ENCODE peak calls at places on chromosomes 12 and 14, in six cellular contexts. L is mucosa of descending colon, U is IMR-90, E is OCI-LY7, Z is keratinocyte, X is upper lobe of right lung. A is an unnamed sample.

GRCh38 chr12:78210894-78211302 is 380.2 kb downstream of the NAV3 start:
- DNase-seq in L (no peak), U (peak; percentile 81), E (no peak), Z (no peak), X (no peak), A (peak; percentile 57)

GRCh38 chr12:84787253-84787652 is 125.3 kb downstream of the SLC6A15 start:
- DNase-seq in L (no peak), U (no peak), E (no peak), Z (no peak), X (no peak), A (no peak)

GRCh38 chr14:26276757-26277156 is 321.1 kb downstream of the NOVA1 start:
- DNase-seq in L (no peak), U (no peak), E (no peak), Z (no peak), X (no peak), A (no peak)

GRCh38 chr12:109714913-109715244 is 1.3 kb downstream of the FAM222A start:
- DNase-seq in L (no peak), U (no peak), E (no peak), Z (no peak), X (no peak), A (no peak)

GRCh38 chr12:120592121-120593049 is 11.2 kb upstream of the POP5 start:
- DNase-seq in L (no peak), U (no peak), E (no peak), Z (no peak), X (peak; percentile 31), A (no peak)

GRCh38 chr12:48980953-48981756 is 3.0 kb downstream of the WNT1 start:
- DNase-seq in L (peak; percentile 64), U (peak; percentile 29), E (no peak), Z (no peak), X (peak; percentile 76), A (no peak)

GRCh38 chr14:106277503-106277902 is 751.1 kb downstream of the TMEM121 start:
- DNase-seq in L (peak; percentile 41), U (no peak), E (peak; percentile 41), Z (no peak), X (no peak), A (no peak)

GRCh38 chr12:110109037-110109836 is 14.9 kb upstream of the IFT81 start:
- DNase-seq in L (peak; percentile 38), U (peak; percentile 99), E (no peak), Z (no peak), X (peak; percentile 77), A (peak; percentile 94)

GRCh38 chr12:4911316-4911994 is 1.8 kb downstream of the KCNA1 start:
- DNase-seq in L (peak; percentile 31), U (no peak), E (no peak), Z (no peak), X (no peak), A (no peak)

GRCh38 chr12:19131020-19131431 is 1.5 kb downstream of the PLEKHA5 start:
- DNase-seq in L (peak; percentile 32), U (peak; percentile 60), E (no peak), Z (no peak), X (no peak), A (peak; percentile 94)

GRCh38 chr14:24481622-24482324 is 26.3 kb downstream of the CMA1 start:
- DNase-seq in L (peak; percentile 77), U (peak; percentile 8), E (peak; percentile 32), Z (no peak), X (peak; percentile 69), A (peak; percentile 35)

GRCh38 chr14:35932136-35932535 is 106.0 kb downstream of the BRMS1L start:
- DNase-seq in L (no peak), U (no peak), E (no peak), Z (no peak), X (no peak), A (no peak)

GRCh38 chr12:76883151-76883550 is 4.3 kb upstream of the CSRP2 start:
- DNase-seq in L (no peak), U (peak; percentile 84), E (no peak), Z (no peak), X (no peak), A (peak; percentile 64)

GRCh38 chr12:63978519-63978918 is 134.0 kb downstream of the SRGAP1 start:
- DNase-seq in L (no peak), U (peak; percentile 88), E (no peak), Z (peak; percentile 53), X (no peak), A (peak; percentile 97)

GRCh38 chr14:61536661-61537566 is 158.4 kb upstream of the HIF1A start:
- DNase-seq in L (no peak), U (no peak), E (no peak), Z (no peak), X (no peak), A (no peak)

GRCh38 chr12:71873821-71874220 is 34.3 kb downstream of the TBC1D15 start:
- DNase-seq in L (no peak), U (no peak), E (no peak), Z (no peak), X (no peak), A (no peak)

GRCh38 chr12:127257366-127257935 is 1009.5 kb upstream of the TMEM132C start:
- DNase-seq in L (no peak), U (peak; percentile 62), E (no peak), Z (no peak), X (no peak), A (peak; percentile 66)

GRCh38 chr12:106138279-106138645 is 492 bp downstream of the NUAK1 start:
- DNase-seq in L (peak; percentile 40), U (no peak), E (no peak), Z (no peak), X (no peak), A (no peak)
- H3K4me3 ChIP-seq in L (peak overlapping the region; percentile 45), U (peak overlapping the region; percentile 95), E (no peak overlapping the region), Z (peak overlapping the region; percentile 82), X (peak overlapping the region; percentile 66), A (peak overlapping the region; percentile 58)

GRCh38 chr12:121822393-121823100 is 18.7 kb downstream of the SETD1B start:
- DNase-seq in L (no peak), U (no peak), E (no peak), Z (no peak), X (no peak), A (no peak)
- H3K36me3 ChIP-seq in L (peaks cover 16% of the 10 kb centered on the region), U (peaks cover 63% of the 10 kb centered on the region), E (peaks cover 68% of the 10 kb centered on the region), Z (peaks cover 43% of the 10 kb centered on the region), X (peaks cover 91% of the 10 kb centered on the region), A (peaks cover 19% of the 10 kb centered on the region)

DNA sequence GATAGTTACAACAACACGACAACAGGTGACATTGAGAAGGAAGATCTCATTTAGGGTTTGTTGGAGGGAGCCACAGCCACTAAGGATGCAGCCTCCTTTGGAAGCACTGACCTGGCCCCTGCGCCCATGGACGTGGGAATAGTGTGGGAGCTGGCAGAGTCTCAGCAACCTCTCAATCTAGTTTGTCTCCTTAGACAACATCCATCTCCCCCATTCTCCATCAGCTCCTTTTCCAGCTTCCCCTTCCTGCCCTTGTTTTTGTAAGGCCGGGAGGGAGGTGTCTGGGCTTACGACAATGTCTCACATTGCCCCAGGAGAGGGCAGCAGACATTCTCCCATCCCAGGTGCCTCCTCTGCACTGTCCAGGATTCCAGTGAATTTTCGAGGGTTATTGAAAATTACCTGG is 170.2 kb upstream of the PZP start:
- DNase-seq in L (no peak), U (no peak), E (peak; percentile 25), Z (no peak), X (no peak), A (peak; percentile 44)
- TF ChIP-seq CTCF in L (no peak), U (no peak), E (peak; percentile 67), Z (peak; percentile 36), X (no peak), A (peak; percentile 65)

GRCh38 chr14:104989236-104989950 is 3.8 kb downstream of the CLBA1 start:
- DNase-seq in L (no peak), U (no peak), E (no peak), Z (no peak), X (no peak), A (no peak)

GRCh38 chr14:104986487-104987164 is 1.0 kb downstream of the CLBA1 start:
- DNase-seq in L (peak; percentile 37), U (no peak), E (no peak), Z (no peak), X (no peak), A (no peak)

GRCh38 chr14:104991896-104992230 is 6.3 kb downstream of the CLBA1 start:
- DNase-seq in L (no peak), U (no peak), E (no peak), Z (no peak), X (no peak), A (no peak)

GRCh38 chr14:104992501-104992900 is 6.9 kb downstream of the CLBA1 start:
- DNase-seq in L (no peak), U (no peak), E (no peak), Z (no peak), X (no peak), A (no peak)

GRCh38 chr14:104989951-104990303 is 4.3 kb downstream of the CLBA1 start:
- DNase-seq in L (no peak), U (no peak), E (no peak), Z (no peak), X (no peak), A (no peak)
- H3K4me3 ChIP-seq in L (no peak overlapping the region), U (no peak overlapping the region), E (no peak overlapping the region), Z (no peak overlapping the region), X (no peak overlapping the region), A (no peak overlapping the region)

DNA sequence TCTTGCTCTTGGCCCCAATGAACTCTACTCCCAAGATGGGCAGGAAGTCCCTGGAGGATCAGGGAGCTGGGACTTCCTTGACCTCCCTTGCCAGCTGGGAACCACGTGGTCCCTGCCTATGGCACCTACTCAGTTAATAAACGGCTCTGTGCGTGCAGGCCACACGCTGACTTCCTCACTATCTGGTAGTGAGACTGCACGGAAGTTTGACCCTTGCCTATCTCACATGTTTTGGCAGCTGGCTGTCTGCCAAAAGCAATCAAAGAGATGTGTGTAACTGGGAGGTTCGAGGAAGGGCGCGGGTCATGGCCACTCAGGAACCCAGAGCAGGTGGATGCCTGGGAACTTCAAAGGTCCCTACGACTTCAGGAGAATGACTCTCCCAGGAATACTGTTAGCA is 57.9 kb downstream of the RFLNA start:
- DNase-seq in L (peak; percentile 86), U (no peak), E (no peak), Z (no peak), X (peak; percentile 74), A (peak; percentile 4)
- H3K36me3 ChIP-seq in L (no peaks in the 10 kb centered on the region), U (peaks cover 90% of the 10 kb centered on the region), E (peaks cover 20% of the 10 kb centered on the region), Z (peaks cover 58% of the 10 kb centered on the region), X (peaks cover 97% of the 10 kb centered on the region), A (peaks cover 40% of the 10 kb centered on the region)

GRCh38 chr14:88535149-88535548 is 19.7 kb downstream of the PTPN21 start:
- DNase-seq in L (peak; percentile 53), U (no peak), E (no peak), Z (no peak), X (no peak), A (no peak)
- TF ChIP-seq CTCF in L (peak; percentile 50), U (no peak), E (no peak), Z (no peak), X (no peak), A (no peak)

GRCh38 chr12:11793896-11794295 is 144.4 kb downstream of the ETV6 start:
- DNase-seq in L (no peak), U (peak; percentile 54), E (no peak), Z (no peak), X (no peak), A (no peak)
- H3K4me3 ChIP-seq in L (no peak overlapping the region), U (no peak overlapping the region), E (no peak overlapping the region), Z (no peak overlapping the region), X (no peak overlapping the region), A (no peak overlapping the region)

DNA sequence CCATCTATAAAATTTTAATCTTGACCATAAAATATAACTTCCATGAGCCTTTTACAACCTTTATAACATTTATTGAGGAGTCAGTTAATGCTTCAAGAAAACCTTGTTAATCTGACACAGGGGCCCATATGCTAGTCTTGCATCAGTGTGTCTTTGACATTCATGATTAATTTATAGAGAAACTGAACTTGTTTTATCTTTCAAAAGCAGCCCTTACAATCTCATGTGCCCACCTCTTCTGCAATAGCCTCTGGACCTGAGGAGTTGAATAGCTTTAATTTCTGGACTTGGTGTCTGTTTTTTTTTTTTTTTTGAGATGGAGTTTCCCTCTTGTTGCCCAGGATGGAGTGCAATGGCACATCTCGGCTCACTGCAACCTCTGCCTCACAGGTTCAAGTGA is 8.6 kb upstream of the LPCAT3 start:
- DNase-seq in L (no peak), U (no peak), E (no peak), Z (no peak), X (no peak), A (no peak)
- H3K36me3 ChIP-seq in L (no peaks in the 10 kb centered on the region), U (no peaks in the 10 kb centered on the region), E (no peaks in the 10 kb centered on the region), Z (no peaks in the 10 kb centered on the region), X (no peaks in the 10 kb centered on the region), A (no peaks in the 10 kb centered on the region)